ENCODE peak calls at places on chromosomes 13 and 19, in ten cellular contexts. B, A, D, L, J, E, P, T, Q and I are unnamed samples. For H3K79me2, the result is how much of the 10 kb centered on the place peaks cover.

GRCh38 chr13:76830805-76831204 is 55.4 kb downstream of the KCTD12 start:
- DNase-seq in B (no peak), A (no peak), D (no peak), L (no peak), J (no peak), E (no peak), P (no peak), T (no peak), Q (no peak), I (no peak)

GRCh38 chr19:3366104-3366760 is at the start of gene NFIC:
- DNase-seq in B (peak), A (peak), D (peak), L (peak), J (peak), E (no peak), P (no peak), T (peak), Q (no peak), I (peak)

GRCh38 chr13:25738342-25738771 is 313.5 kb downstream of the SHISA2 start:
- DNase-seq in B (peak), A (peak), D (peak), L (peak), J (peak), E (peak), P (no peak), T (no peak), Q (no peak), I (peak)

GRCh38 chr19:57978586-57979289 is 4.4 kb upstream of the C19orf18 start:
- DNase-seq in B (peak), A (no peak), D (peak), L (peak), J (no peak), E (no peak), P (no peak), T (peak), Q (no peak), I (peak)

GRCh38 chr19:3176715-3177501 is 1.7 kb upstream of the S1PR4 start:
- DNase-seq in B (peak), A (peak), D (peak), L (peak), J (peak), E (no peak), P (peak), T (peak), Q (no peak), I (no peak)

GRCh38 chr13:112103971-112104872 is 37.3 kb downstream of the SOX1 start:
- DNase-seq in B (no peak), A (no peak), D (peak), L (no peak), J (no peak), E (no peak), P (no peak), T (no peak), Q (no peak), I (no peak)

GRCh38 chr13:91922969-91923592 is 524.7 kb downstream of the GPC5 start:
- DNase-seq in B (no peak), A (peak), D (peak), L (no peak), J (no peak), E (peak), P (no peak), T (no peak), Q (no peak), I (no peak)

GRCh38 chr13:51844862-51845573 is at the start of gene TMEM272:
- DNase-seq in B (peak), A (peak), D (peak), L (peak), J (no peak), E (peak), P (no peak), T (peak), Q (peak), I (peak)

GRCh38 chr13:39970177-39970846 is 314.9 kb downstream of the COG6 start:
- DNase-seq in B (no peak), A (no peak), D (no peak), L (no peak), J (no peak), E (no peak), P (no peak), T (no peak), Q (no peak), I (no peak)

GRCh38 chr19:53959176-53959757 is 3.5 kb upstream of the CACNG8 start:
- DNase-seq in B (no peak), A (no peak), D (peak), L (no peak), J (no peak), E (no peak), P (no peak), T (no peak), Q (no peak), I (no peak)

GRCh38 chr19:17784201-17785008 is 10.5 kb upstream of the B3GNT3 start:
- DNase-seq in B (peak), A (peak), D (peak), L (peak), J (no peak), E (peak), P (peak), T (peak), Q (peak), I (peak)

GRCh38 chr19:10193666-10194499 is 870 bp downstream of the DNMT1 start:
- DNase-seq in B (peak), A (peak), D (peak), L (peak), J (peak), E (peak), P (peak), T (peak), Q (peak), I (peak)

DNA sequence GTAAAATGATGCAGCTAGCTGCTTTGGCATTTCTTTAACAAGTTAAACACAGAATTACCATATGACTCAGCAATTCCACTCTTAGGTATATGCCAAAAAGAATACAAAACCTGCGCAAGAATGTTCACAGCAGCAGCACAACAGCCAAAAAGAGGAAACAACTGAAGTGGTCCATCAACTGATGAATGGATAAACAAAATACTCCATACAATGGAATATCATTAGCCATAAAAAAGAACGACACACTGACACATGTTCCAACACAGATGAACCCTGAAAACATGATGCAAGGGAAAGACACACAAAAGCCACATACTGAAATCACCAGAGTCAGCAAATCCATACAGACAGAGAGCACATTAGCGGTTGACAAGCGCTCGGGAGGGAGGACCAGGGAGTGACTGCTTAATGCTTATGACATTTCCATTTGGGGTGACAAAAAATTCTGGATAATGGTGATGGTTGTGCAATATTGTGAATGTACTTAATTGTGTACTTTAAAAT is 3.0 kb downstream of the PCID2 start:
- DNase-seq in B (peak), A (no peak), D (no peak), L (peak), J (peak), E (no peak), P (peak), T (peak), Q (no peak), I (peak)
- H3K79me2 ChIP-seq in B (half or more), A (half or more), D (half or more), L (half or more), J (half or more), E (half or more), P (half or more), T (half or more), Q (half or more), I (half or more)

GRCh38 chr19:6481541-6482342 is at the start of gene DENND1C:
- DNase-seq in B (no peak), A (peak), D (peak), L (peak), J (no peak), E (peak), P (no peak), T (peak), Q (peak), I (peak)
- H3K4me3 ChIP-seq in B (no peak), A (no peak), D (no peak), L (no peak), J (no peak), E (peak), P (no peak), T (no peak), Q (peak), I (no peak)

GRCh38 chr19:49929611-49930482 is 543 bp upstream of the NUP62 start:
- DNase-seq in B (peak), A (peak), D (peak), L (peak), J (peak), E (peak), P (peak), T (peak), Q (peak), I (peak)

GRCh38 chr19:49926520-49926919 is 2.5 kb upstream of the ATF5 start:
- DNase-seq in B (no peak), A (no peak), D (no peak), L (no peak), J (no peak), E (no peak), P (no peak), T (no peak), Q (no peak), I (no peak)

GRCh38 chr19:49925486-49925885 is 3.5 kb upstream of the ATF5 start:
- DNase-seq in B (no peak), A (no peak), D (no peak), L (no peak), J (no peak), E (no peak), P (no peak), T (no peak), Q (no peak), I (no peak)

GRCh38 chr19:49929121-49929610 is at the start of the genes ATF5 and NUP62:
- DNase-seq in B (peak), A (peak), D (peak), L (peak), J (peak), E (peak), P (peak), T (peak), Q (peak), I (no peak)

DNA sequence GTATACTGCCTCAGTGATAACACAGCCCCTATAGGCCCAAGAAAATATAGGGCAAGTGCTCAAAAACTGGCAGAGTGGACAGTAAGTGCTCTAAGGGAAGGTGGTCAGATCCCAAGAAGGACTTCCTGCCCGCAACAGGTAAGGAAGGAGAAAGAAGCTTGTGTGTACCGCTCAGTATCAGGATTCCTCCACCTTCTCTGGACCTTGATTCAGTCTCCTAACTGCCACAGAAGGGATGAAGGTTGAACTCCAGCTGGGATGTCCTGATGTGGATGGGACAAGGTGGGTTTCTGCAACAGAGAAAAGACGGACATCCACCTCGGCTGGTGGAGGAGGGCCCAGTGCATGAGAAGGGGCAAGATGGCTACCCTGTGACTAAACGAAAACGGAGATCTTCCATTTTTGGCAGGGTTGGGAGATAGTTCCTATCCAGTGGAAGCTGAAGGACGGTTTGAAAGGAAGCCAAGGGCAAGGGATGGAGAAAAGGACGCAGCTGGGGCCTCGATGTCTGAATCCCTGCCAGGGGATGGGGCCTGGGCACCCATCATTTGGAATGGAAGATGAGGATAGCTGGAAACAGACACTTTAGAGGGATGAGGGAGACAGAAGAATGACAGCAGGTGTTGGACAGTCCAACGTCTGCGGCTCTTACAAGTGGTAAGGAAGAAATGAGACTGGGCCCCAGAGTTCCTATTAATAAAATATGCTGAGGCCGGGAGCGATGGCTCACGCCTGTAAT is 1.3 kb upstream of the ATF5 start:
- DNase-seq in B (no peak), A (no peak), D (no peak), L (no peak), J (no peak), E (no peak), P (no peak), T (no peak), Q (no peak), I (no peak)
- H3K79me2 ChIP-seq in B (half or more), A (half or more), D (half or more), L (half or more), J (half or more), E (half or more), P (half or more), T (half or more), Q (half or more), I (half or more)

GRCh38 chr19:46782355-46783019 is 5.9 kb downstream of the SLC1A5 start:
- DNase-seq in B (no peak), A (no peak), D (no peak), L (no peak), J (no peak), E (no peak), P (no peak), T (no peak), Q (no peak), I (no peak)
- H3K4me3 ChIP-seq in B (no peak), A (no peak), D (no peak), L (no peak), J (no peak), E (no peak), P (no peak), T (no peak), Q (no peak), I (no peak)

DNA sequence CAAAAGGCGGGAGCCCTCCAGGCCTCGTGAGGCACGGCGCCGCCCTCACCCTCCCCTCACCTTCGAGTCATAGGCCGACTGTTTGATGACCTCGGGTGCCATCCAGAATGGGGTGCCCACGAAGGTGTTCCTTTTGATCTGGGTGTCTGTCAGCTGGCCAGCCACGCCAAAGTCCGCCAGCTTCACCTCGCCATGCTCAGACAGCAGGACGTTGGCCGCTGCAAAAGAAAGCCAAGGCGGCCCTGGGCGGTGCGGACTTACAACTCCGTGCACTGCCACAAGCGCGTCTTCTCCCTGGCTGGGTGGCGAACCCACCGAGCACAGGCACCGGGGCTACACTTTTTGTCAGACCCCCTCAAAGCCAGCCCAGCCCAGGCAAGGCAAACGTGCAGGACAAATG is 102.1 kb downstream of the STK24 start:
- DNase-seq in B (no peak), A (no peak), D (no peak), L (no peak), J (no peak), E (no peak), P (no peak), T (no peak), Q (no peak), I (no peak)
- H3K79me2 ChIP-seq in B (under half), A (half or more), D (under half), L (half or more), J (half or more), E (under half), P (half or more), T (half or more), Q (under half), I (half or more)

GRCh38 chr19:49676136-49676689 is 858 bp upstream of the PRMT1 start:
- DNase-seq in B (peak), A (peak), D (peak), L (peak), J (peak), E (peak), P (peak), T (peak), Q (peak), I (no peak)
- H3K4me3 ChIP-seq in B (peak), A (peak), D (peak), L (peak), J (peak), E (peak), P (peak), T (peak), Q (peak), I (peak)